ENCODE peak calls at places on chromosomes 3 and 15, in seven cellular contexts. V, U, L, G, O, P and I are unnamed samples.

GRCh38 chr3:56917740-56918568 is 116.2 kb upstream of the ARHGEF3 start:
- DNase-seq in O (peak; percentile 70), G (peak; percentile 46), P (no peak), L (no peak), V (no peak), U (no peak), I (peak; percentile 80)

GRCh38 chr3:195411831-195412230 is 31.0 kb downstream of the ACAP2 start:
- DNase-seq in O (no peak), L (no peak), U (no peak), P (no peak), V (no peak), G (no peak), I (no peak)

GRCh38 chr3:12017487-12017886 is 13.3 kb downstream of the SYN2 start:
- DNase-seq in O (no peak), U (no peak), P (no peak), L (no peak), G (no peak), V (no peak), I (no peak)

GRCh38 chr3:71930056-71930991 is 145.4 kb upstream of the PROK2 start:
- DNase-seq in O (no peak), V (peak; percentile 5), G (no peak), U (no peak), P (peak; percentile 46), L (no peak), I (no peak)

GRCh38 chr3:42172047-42172654 is 81.0 kb downstream of the TRAK1 start:
- DNase-seq in L (no peak), U (no peak), V (no peak), P (no peak), G (no peak), O (no peak), I (no peak)

GRCh38 chr15:57382969-57383368 is 6.7 kb downstream of the CGNL1 start:
- DNase-seq in G (no peak), P (no peak), O (no peak), L (no peak), V (no peak), U (no peak), I (no peak)

GRCh38 chr15:90465140-90465929 is 64.4 kb upstream of the CRTC3 start:
- DNase-seq in O (no peak), P (no peak), U (no peak), G (no peak), V (no peak), L (no peak), I (no peak)

GRCh38 chr15:98745650-98746374 is 97.5 kb downstream of the IGF1R start:
- DNase-seq in G (no peak), O (no peak), U (no peak), V (no peak), P (no peak), L (no peak), I (no peak)